ENCODE peak calls at places on chromosomes 7 and 10, in five cellular contexts. F is tibial nerve; I is WERI-Rb-1; J is A549; V is naive thymus-derived CD4-positive, alpha-beta T cell. G is an unnamed sample.
A peak's percentile ranks its signal among the peaks of the same experiment; 100 is the strongest.

GRCh38 chr7:131238260-131238940 is 89.3 kb upstream of the MKLN1 start:
- DNase-seq in F (no peak), I (no peak), J (peak; percentile 41), V (no peak), G (no peak)

GRCh38 chr10:97721871-97722780 is 8.6 kb downstream of the MARVELD1 start:
- DNase-seq in F (no peak), I (no peak), J (no peak), V (no peak), G (no peak)

GRCh38 chr10:113067516-113067915 is 117.5 kb downstream of the TCF7L2 start:
- DNase-seq in F (no peak), I (no peak), J (no peak), V (no peak), G (no peak)

GRCh38 chr7:11625669-11626068 is 206.3 kb downstream of the THSD7A start:
- DNase-seq in F (no peak), I (no peak), J (no peak), V (no peak), G (no peak)

GRCh38 chr10:32982911-32983310 is 24.9 kb upstream of the ITGB1 start:
- DNase-seq in F (no peak), I (no peak), J (no peak), V (no peak), G (no peak)

GRCh38 chr7:128110641-128111365 is 79.6 kb upstream of the LRRC4 start:
- DNase-seq in F (no peak), I (no peak), J (no peak), V (no peak), G (peak; percentile 57)

GRCh38 chr10:44714451-44714850 is 196.7 kb upstream of the TMEM72 start:
- DNase-seq in F (no peak), I (no peak), J (no peak), V (no peak), G (no peak)

GRCh38 chr7:75905785-75906604 is 9.0 kb upstream of the POR start:
- DNase-seq in F (peak; percentile 65), I (no peak), J (peak; percentile 47), V (no peak), G (no peak)

GRCh38 chr7:109879429-109879828 is 1211.5 kb upstream of the LRRN3 start:
- DNase-seq in F (no peak), I (no peak), J (no peak), V (no peak), G (no peak)

GRCh38 chr7:6613706-6614105 is 1.7 kb upstream of the ZNF853 start:
- DNase-seq in F (no peak), I (peak; percentile 53), J (no peak), V (no peak), G (no peak)

GRCh38 chr7:150451097-150451793 is 815 bp downstream of the GIMAP8 start:
- DNase-seq in F (no peak), I (no peak), J (no peak), V (peak; percentile 75), G (peak; percentile 51)

GRCh38 chr10:128526793-128527375 is 400.7 kb upstream of the MKI67 start:
- DNase-seq in F (no peak), I (no peak), J (no peak), V (no peak), G (no peak)

GRCh38 chr10:121974535-121975294 is at the start of gene NSMCE4A:
- DNase-seq in F (peak; percentile 36), I (peak; percentile 80), J (peak; percentile 90), V (peak; percentile 62), G (peak; percentile 61)

GRCh38 chr10:54133201-54133600 is 667.8 kb downstream of the PCDH15 start:
- DNase-seq in F (no peak), I (no peak), J (no peak), V (no peak), G (peak; percentile 0)

GRCh38 chr7:74569501-74570075 is 87.9 kb upstream of the GTF2I start:
- DNase-seq in F (no peak), I (no peak), J (no peak), V (no peak), G (peak; percentile 23)

GRCh38 chr7:7977774-7978173 is 9.2 kb downstream of the GLCCI1 start:
- DNase-seq in F (no peak), I (no peak), J (no peak), V (no peak), G (no peak)

GRCh38 chr10:91289295-91289694 is 68.8 kb downstream of the PCGF5 start:
- DNase-seq in F (no peak), I (no peak), J (no peak), V (no peak), G (no peak)

GRCh38 chr7:106050743-106051110 is 61.4 kb downstream of the SYPL1 start:
- DNase-seq in F (no peak), I (no peak), J (no peak), V (no peak), G (no peak)

GRCh38 chr7:158753900-158754299 is 49.3 kb upstream of the NCAPG2 start:
- DNase-seq in F (no peak), I (no peak), J (no peak), V (no peak), G (no peak)

GRCh38 chr10:114682121-114682520 is 24.0 kb upstream of the ABLIM1 start:
- DNase-seq in F (no peak), I (no peak), J (no peak), V (no peak), G (no peak)

GRCh38 chr10:114682532-114682931 is 24.5 kb upstream of the ABLIM1 start:
- DNase-seq in F (no peak), I (no peak), J (no peak), V (no peak), G (no peak)

GRCh38 chr10:114684085-114684821 is 26.2 kb upstream of the ABLIM1 start:
- DNase-seq in F (no peak), I (no peak), J (peak; percentile 69), V (no peak), G (no peak)

GRCh38 chr10:114683593-114683992 is 25.5 kb upstream of the ABLIM1 start:
- DNase-seq in F (no peak), I (no peak), J (no peak), V (no peak), G (no peak)

GRCh38 chr10:114683162-114683561 is 25.1 kb upstream of the ABLIM1 start:
- DNase-seq in F (no peak), I (no peak), J (no peak), V (no peak), G (no peak)
- H3K4me3 ChIP-seq in F (peak overlapping the region; percentile 34), I (no peak overlapping the region), J (peak overlapping the region; percentile 36), V (no peak overlapping the region), G (no peak overlapping the region)

DNA sequence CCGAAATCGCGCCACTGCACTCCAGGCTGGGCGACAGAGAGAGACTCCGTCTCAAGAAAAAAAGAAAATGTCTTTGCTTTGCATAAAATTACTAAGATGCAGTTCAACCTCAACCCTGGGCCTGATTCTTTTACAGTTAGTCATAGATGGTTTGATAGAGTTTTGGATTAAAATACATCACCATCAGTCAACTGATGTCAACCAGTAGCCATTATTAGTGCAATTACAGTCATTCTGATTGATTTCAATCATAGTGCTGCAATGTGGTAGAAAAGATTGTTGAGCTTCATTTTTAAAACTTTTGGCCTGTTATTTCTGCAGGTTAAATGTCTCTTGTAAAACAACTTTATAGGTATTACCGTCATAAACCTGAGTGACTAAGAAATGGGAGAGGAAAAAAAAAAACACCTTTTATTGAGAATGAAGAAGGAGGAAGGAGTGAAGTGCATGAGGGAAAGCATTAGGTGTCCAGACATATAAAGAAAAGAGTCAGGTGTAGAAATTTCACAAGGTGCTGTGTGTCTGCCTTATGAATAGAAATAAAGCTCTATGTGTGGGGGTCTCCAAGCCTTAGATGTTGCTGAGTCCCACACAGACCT is 150.6 kb downstream of the TRIL start:
- DNase-seq in F (no peak), I (no peak), J (no peak), V (no peak), G (no peak)
- H3K4me3 ChIP-seq in F (no peak overlapping the region), I (no peak overlapping the region), J (no peak overlapping the region), V (no peak overlapping the region), G (no peak overlapping the region)

GRCh38 chr10:100881552-100882250 is 31.1 kb upstream of the SLF2 start:
- DNase-seq in F (no peak), I (no peak), J (no peak), V (no peak), G (no peak)

GRCh38 chr10:100882251-100882643 is 30.5 kb upstream of the SLF2 start:
- DNase-seq in F (no peak), I (no peak), J (no peak), V (no peak), G (no peak)

GRCh38 chr10:100886099-100886498 is 26.7 kb upstream of the SLF2 start:
- DNase-seq in F (no peak), I (no peak), J (no peak), V (no peak), G (no peak)

GRCh38 chr10:100882681-100883321 is 30.0 kb upstream of the SLF2 start:
- DNase-seq in F (no peak), I (no peak), J (no peak), V (no peak), G (no peak)

DNA sequence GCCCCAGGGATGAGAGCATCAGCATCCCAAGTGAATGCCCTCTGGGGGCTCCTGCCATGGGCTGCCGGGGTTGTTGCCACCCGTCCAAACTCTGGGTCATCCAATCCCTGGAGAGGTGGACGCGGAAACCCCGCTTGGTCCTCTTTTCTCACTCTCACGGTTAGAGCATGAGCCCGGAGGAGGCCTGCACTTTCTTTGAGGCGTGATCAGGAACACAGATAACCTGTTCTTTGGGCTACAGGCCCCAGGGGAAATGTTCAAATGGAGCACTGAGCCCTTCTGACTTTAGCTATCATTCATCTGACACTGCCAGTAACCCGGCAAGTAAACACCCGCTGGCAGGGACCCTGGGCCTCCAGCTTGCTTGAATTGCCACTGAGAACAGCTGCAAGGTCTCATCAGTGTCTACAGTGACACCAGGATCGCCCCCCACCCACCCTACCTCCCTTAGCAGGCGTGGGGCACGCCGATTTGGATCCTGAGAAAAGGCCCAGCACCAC is 29.4 kb upstream of the SLF2 start:
- DNase-seq in F (no peak), I (no peak), J (no peak), V (no peak), G (no peak)
- H3K4me3 ChIP-seq in F (no peak overlapping the region), I (no peak overlapping the region), J (no peak overlapping the region), V (no peak overlapping the region), G (no peak overlapping the region)

GRCh38 chr10:64089648-64090047 is 568.4 kb downstream of the REEP3 start:
- DNase-seq in F (no peak), I (no peak), J (no peak), V (no peak), G (no peak)

GRCh38 chr10:64090865-64091264 is 569.7 kb downstream of the REEP3 start:
- DNase-seq in F (no peak), I (no peak), J (no peak), V (no peak), G (no peak)

GRCh38 chr10:64093304-64093703 is 572.1 kb downstream of the REEP3 start:
- DNase-seq in F (no peak), I (no peak), J (no peak), V (no peak), G (no peak)

GRCh38 chr10:64093946-64094560 is 572.9 kb downstream of the REEP3 start:
- DNase-seq in F (no peak), I (no peak), J (no peak), V (no peak), G (no peak)

GRCh38 chr10:64091889-64092288 is 570.7 kb downstream of the REEP3 start:
- DNase-seq in F (no peak), I (peak; percentile 20), J (no peak), V (no peak), G (peak; percentile 25)
- H3K4me3 ChIP-seq in F (no peak overlapping the region), I (no peak overlapping the region), J (no peak overlapping the region), V (no peak overlapping the region), G (no peak overlapping the region)

GRCh38 chr10:99917963-99918825 is 91.6 kb downstream of the DNMBP start:
- DNase-seq in F (no peak), I (peak; percentile 31), J (no peak), V (no peak), G (no peak)
- H3K4me3 ChIP-seq in F (peak overlapping the region; percentile 27), I (peak overlapping the region; percentile 8), J (peak overlapping the region; percentile 32), V (no peak overlapping the region), G (no peak overlapping the region)

G was measured in Jurkat, Clone E6-1.